ENCODE peak calls at places on chromosomes 13 and 19, in five cellular contexts. Z is IMR-90, D is neuronal stem cell, B is mesenchymal stem cell, M is mesendoderm. J is an unnamed sample.

GRCh38 chr13:24606486-24607170 is 73.6 kb upstream of the ATP12A start:
- DNase-seq in B (no peak), Z (no peak), M (no peak), D (no peak), J (peak)

GRCh38 chr19:14577885-14578427 is 4.9 kb upstream of the CLEC17A start:
- DNase-seq in B (no peak), Z (no peak), D (no peak), M (no peak), J (peak)

GRCh38 chr19:16627194-16627927 is 643 bp downstream of the MED26 start:
- DNase-seq in B (peak), Z (no peak), D (peak), M (peak), J (no peak)

GRCh38 chr13:22121340-22121739 is 450.5 kb downstream of the FGF9 start:
- DNase-seq in Z (no peak), M (no peak), D (no peak), B (no peak), J (no peak)

GRCh38 chr19:20423381-20424207 is 142.0 kb downstream of the ZNF737 start:
- DNase-seq in M (peak), D (peak), Z (peak), B (peak), J (peak)

GRCh38 chr19:55113570-55114039 is 3.8 kb downstream of the PPP1R12C start:
- DNase-seq in D (peak), M (peak), B (peak), Z (peak), J (peak)

GRCh38 chr13:40189885-40190655 is 476.4 kb downstream of the FOXO1 start:
- DNase-seq in D (peak), M (peak), Z (no peak), B (no peak), J (no peak)

GRCh38 chr13:94435604-94436226 is 43.8 kb downstream of the DCT start:
- DNase-seq in Z (peak), D (peak), M (peak), B (peak), J (peak)

GRCh38 chr13:39506559-39507390 is 96.2 kb downstream of the LHFPL6 start:
- DNase-seq in Z (peak), M (peak), B (peak), D (no peak), J (peak)

GRCh38 chr13:96075953-96076543 is 13.9 kb upstream of the HS6ST3 start:
- DNase-seq in M (peak), Z (peak), B (peak), D (no peak), J (no peak)

GRCh38 chr19:15223649-15224371 is 8.4 kb downstream of the EPHX3 start:
- DNase-seq in M (peak), D (no peak), Z (no peak), B (peak), J (no peak)

GRCh38 chr19:53394522-53394973 is 401 bp upstream of the ZNF765 start:
- DNase-seq in B (peak), M (peak), D (no peak), Z (peak), J (peak)

GRCh38 chr13:92158335-92158734 is 759.9 kb downstream of the GPC5 start:
- DNase-seq in Z (peak), D (no peak), M (no peak), B (peak), J (no peak)

GRCh38 chr13:109707044-109707794 is 79.2 kb downstream of the IRS2 start:
- DNase-seq in Z (no peak), B (no peak), M (peak), D (no peak), J (no peak)

GRCh38 chr13:71578048-71578447 is 289.0 kb downstream of the DACH1 start:
- DNase-seq in B (no peak), Z (no peak), D (no peak), M (peak), J (no peak)

GRCh38 chr13:96771501-96772367 is 222.5 kb downstream of the OXGR1 start:
- DNase-seq in M (peak), B (no peak), Z (no peak), D (no peak), J (no peak)

GRCh38 chr19:12913871-12914690 is 5.0 kb downstream of the SYCE2 start:
- DNase-seq in M (peak), Z (no peak), B (no peak), D (no peak), J (no peak)

GRCh38 chr19:47122359-47123335 is 8.0 kb upstream of the SAE1 start:
- DNase-seq in B (peak), D (no peak), M (no peak), Z (peak), J (peak)

GRCh38 chr19:41278478-41278877 is 14.3 kb downstream of the HNRNPUL1 start:
- DNase-seq in D (no peak), B (no peak), Z (no peak), M (no peak), J (no peak)

GRCh38 chr13:90365130-90365529 is 982.4 kb upstream of the MIR17HG start:
- DNase-seq in M (no peak), Z (no peak), B (peak), D (no peak), J (no peak)

GRCh38 chr13:113110852-113111315 is 5.3 kb downstream of the F7 start:
- DNase-seq in B (no peak), M (no peak), Z (no peak), D (no peak), J (no peak)

GRCh38 chr19:43747557-43748204 is 7.1 kb downstream of the SMG9 start:
- DNase-seq in B (no peak), M (no peak), D (no peak), Z (no peak), J (no peak)

GRCh38 chr13:44648392-44649117 is 72.4 kb upstream of the TSC22D1 start:
- DNase-seq in M (peak), D (no peak), Z (no peak), B (no peak), J (peak)

GRCh38 chr13:26052136-26052736 is 420 bp upstream of the SHISA2 start:
- DNase-seq in M (peak), Z (no peak), D (no peak), B (no peak), J (no peak)

GRCh38 chr13:110343241-110343865 is 36.3 kb downstream of the COL4A2 start:
- DNase-seq in B (no peak), D (no peak), M (no peak), Z (no peak), J (peak)

GRCh38 chr19:9721861-9722260 is 46.7 kb downstream of the ZNF846 start:
- DNase-seq in Z (no peak), M (peak), B (no peak), D (peak), J (no peak)

GRCh38 chr13:46097015-46097414 is 7.8 kb downstream of the CPB2 start:
- DNase-seq in D (no peak), Z (no peak), B (peak), M (no peak), J (no peak)

GRCh38 chr13:111177081-111177711 is 62.1 kb downstream of the ARHGEF7 start:
- DNase-seq in Z (peak), B (peak), M (no peak), D (no peak), J (no peak)

GRCh38 chr19:29476528-29476927 is 49.3 kb upstream of the VSTM2B start:
- DNase-seq in Z (no peak), B (no peak), D (no peak), M (no peak), J (no peak)

GRCh38 chr19:56837492-56837891 is 3.0 kb downstream of the PEG3 start:
- DNase-seq in B (no peak), M (peak), D (no peak), Z (no peak), J (peak)

GRCh38 chr13:29566206-29566605 is 29.3 kb downstream of the SLC7A1 start:
- DNase-seq in B (no peak), Z (no peak), D (no peak), M (no peak), J (no peak)

GRCh38 chr19:46299695-46300094 is 2.9 kb downstream of the HIF3A start:
- DNase-seq in Z (no peak), D (no peak), B (no peak), M (no peak), J (no peak)

GRCh38 chr13:65555973-65556372 is 1674.2 kb downstream of the PCDH9 start:
- DNase-seq in Z (no peak), D (no peak), M (no peak), B (no peak), J (no peak)

GRCh38 chr19:37905936-37906867 is at the start of gene WDR87:
- DNase-seq in D (peak), B (no peak), Z (no peak), M (peak), J (peak)

GRCh38 chr19:50362030-50362412 is 3.4 kb downstream of the NAPSA start:
- DNase-seq in M (no peak), B (no peak), Z (no peak), D (no peak), J (no peak)

DNA sequence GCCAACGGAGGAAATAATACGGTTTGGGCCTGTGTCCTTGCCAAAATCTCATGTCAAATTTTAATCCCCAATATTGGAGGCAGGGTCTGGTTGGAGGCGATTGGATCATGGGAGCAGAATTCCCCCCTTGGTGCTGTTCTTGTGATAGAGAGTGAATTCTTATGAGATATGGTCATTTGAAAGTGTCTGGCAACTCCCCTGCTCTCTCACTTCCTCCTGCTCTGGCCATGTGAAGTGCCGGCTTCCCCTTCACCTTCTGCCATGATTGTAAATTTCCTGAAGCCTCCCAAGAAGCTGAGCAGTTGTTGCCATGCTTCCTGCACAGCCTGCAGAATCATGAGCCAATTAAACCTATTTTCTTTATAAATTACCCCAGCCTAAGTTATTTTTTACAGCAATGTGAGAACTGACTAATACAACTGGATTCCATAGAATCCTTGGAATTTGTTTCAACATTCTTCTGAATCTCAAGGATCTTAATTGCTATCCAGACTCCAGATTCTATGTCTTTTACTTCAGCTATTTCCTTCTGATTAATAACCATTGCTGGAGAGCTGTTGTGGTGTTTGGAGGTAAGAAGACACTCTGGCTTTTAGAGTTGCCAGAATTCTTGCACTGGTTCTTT is 328.1 kb downstream of the SLITRK5 start:
- DNase-seq in Z (peak), D (no peak), B (peak), M (peak), J (no peak)
- H3K18ac ChIP-seq in Z (no peak), D (no peak), B (no peak), M (no peak), J (no peak)

GRCh38 chr13:51280379-51280940 is 58.3 kb downstream of the FAM124A start:
- DNase-seq in B (no peak), M (no peak), D (no peak), Z (no peak), J (no peak)
- H3K18ac ChIP-seq in B (no peak), M (no peak), D (no peak), Z (no peak), J (no peak)

DNA sequence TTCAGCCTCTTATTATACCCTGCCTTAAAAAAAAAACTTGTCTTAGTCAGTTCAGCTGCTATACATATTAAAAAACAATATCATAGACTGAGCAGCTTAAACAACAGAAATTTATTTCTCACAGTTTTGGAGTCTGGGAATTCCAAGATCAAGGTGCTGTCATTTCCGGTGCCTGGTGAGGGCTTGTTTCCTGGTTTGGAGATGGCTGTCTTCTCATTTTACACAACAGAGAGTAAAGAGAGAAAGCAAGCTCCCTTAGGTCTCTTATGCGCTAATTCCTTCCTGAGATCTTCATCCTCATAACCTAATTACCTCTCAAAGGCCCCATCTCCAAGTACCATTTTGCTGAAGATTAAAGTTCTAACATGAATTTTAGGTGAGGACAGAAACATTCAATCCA is 769.2 kb downstream of the DIAPH3 start:
- DNase-seq in Z (no peak), D (no peak), B (no peak), M (no peak), J (no peak)
- H3K18ac ChIP-seq in Z (no peak), D (no peak), B (no peak), M (no peak), J (no peak)

DNA sequence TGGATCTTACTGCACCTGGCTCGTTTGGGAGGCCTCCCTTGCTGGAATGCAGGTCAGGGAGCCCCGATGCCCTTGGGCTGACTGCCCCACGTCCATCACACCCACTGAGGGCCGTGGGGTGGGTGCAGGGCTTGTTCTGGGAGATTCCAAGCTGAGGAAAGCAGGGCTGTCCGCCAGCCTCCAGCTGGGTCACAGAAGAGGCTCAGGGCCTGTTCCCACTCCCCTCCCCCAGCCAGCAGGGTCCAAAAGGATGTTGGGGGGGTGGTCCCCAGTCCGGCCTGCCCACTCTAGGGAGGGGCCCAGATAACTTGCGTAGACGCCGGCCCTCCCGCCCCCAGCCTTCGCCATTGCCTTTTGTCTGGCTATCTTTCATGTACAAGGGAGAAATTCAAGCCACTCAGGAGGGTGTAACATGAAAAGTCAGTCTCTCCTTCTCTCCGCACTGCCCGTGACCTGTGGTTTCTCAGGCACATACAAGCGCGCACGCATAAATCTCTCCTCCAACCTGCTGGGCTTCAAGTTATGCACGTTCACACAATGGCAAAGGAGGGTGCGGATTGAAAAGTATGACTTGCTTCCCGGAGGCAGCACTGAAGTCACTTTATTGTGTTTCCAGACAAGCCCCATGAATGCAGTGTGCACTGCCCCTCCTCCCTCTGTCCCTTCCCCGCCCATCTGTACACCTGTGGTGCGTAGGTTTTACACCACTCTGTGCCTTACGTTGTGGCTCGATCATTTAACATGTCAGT is 20.2 kb downstream of the CARM1 start:
- DNase-seq in Z (no peak), B (no peak), D (no peak), M (no peak), J (no peak)
- H3K18ac ChIP-seq in Z (no peak), B (no peak), D (peak), M (no peak), J (no peak)

GRCh38 chr19:39481676-39482075 is 1.0 kb downstream of the TIMM50 start:
- DNase-seq in M (no peak), Z (no peak), D (no peak), B (no peak), J (no peak)
- H3K18ac ChIP-seq in M (no peak), Z (no peak), D (no peak), B (no peak), J (no peak)

GRCh38 chr19:8145969-8146368 is 3.4 kb downstream of the FBN3 start:
- DNase-seq in B (no peak), D (no peak), Z (no peak), M (peak), J (peak)

GRCh38 chr19:8148410-8149231 is 771 bp downstream of the FBN3 start:
- DNase-seq in B (no peak), Z (no peak), D (peak), M (peak), J (no peak)

GRCh38 chr19:8148088-8148409 is 1.3 kb downstream of the FBN3 start:
- DNase-seq in D (no peak), M (no peak), B (no peak), Z (no peak), J (no peak)

GRCh38 chr19:8146877-8147575 is 2.4 kb downstream of the FBN3 start:
- DNase-seq in B (no peak), M (no peak), D (no peak), Z (no peak), J (no peak)

GRCh38 chr19:8147579-8147978 is 1.8 kb downstream of the FBN3 start:
- DNase-seq in M (no peak), D (no peak), Z (no peak), B (no peak), J (no peak)
- H3K18ac ChIP-seq in M (no peak), D (peak), Z (no peak), B (no peak), J (no peak)

DNA sequence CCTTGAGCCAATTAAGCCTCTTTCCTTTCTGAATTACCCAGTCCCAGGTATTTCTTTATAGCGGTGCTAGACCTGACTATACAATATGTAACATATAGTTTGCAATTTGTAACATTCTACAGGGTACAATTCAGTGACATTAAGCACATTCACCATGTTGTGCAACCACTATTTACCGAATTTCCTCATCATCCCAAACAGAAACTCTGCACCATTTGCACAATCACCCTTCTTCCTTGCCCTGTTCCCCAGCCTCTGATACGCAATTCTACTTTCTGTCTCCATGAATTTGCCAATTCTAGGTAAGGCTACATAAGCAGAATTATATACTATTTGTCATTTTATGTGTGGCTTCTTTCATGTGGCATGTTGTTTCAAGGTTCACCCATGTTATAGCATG is 13.7 kb upstream of the SIGLEC10 start:
- DNase-seq in B (no peak), Z (no peak), M (no peak), D (no peak), J (peak)
- H3K18ac ChIP-seq in B (no peak), Z (no peak), M (no peak), D (no peak), J (no peak)

GRCh38 chr19:1243768-1244692 is 2.5 kb downstream of the ATP5F1D start:
- DNase-seq in D (no peak), B (peak), M (peak), Z (peak), J (peak)
- H3K18ac ChIP-seq in D (peak), B (no peak), M (no peak), Z (no peak), J (no peak)

J was measured in trophoblast cell.